ENCODE peak calls at places on chromosomes 12 and 14, in eight cellular contexts. G, V, A, T, F, D, J and I are unnamed samples.
A peak's percentile ranks its signal among the peaks of the same experiment; 100 is the strongest.

GRCh38 chr12:95393191-95393790 is 80.7 kb upstream of the METAP2 start:
- DNase-seq in G (no peak), V (no peak), A (no peak), T (no peak), F (no peak), D (no peak), J (no peak), I (no peak)

GRCh38 chr14:100691395-100692025 is 35.2 kb upstream of the DLK1 start:
- DNase-seq in G (no peak), V (no peak), A (no peak), T (no peak), F (no peak), D (no peak), J (no peak), I (peak; percentile 64)

GRCh38 chr14:67583711-67584644 is 16.1 kb downstream of the PIGH start:
- DNase-seq in G (no peak), V (peak; percentile 52), A (no peak), T (peak; percentile 60), F (peak; percentile 63), D (no peak), J (no peak), I (peak; percentile 62)

GRCh38 chr12:8950702-8951478 is 1.4 kb upstream of the M6PR start:
- DNase-seq in G (no peak), V (no peak), A (peak; percentile 15), T (no peak), F (peak; percentile 12), D (no peak), J (no peak), I (no peak)

GRCh38 chr12:56955631-56956256 is 1.7 kb downstream of the RDH16 start:
- DNase-seq in G (no peak), V (peak; percentile 22), A (no peak), T (no peak), F (peak; percentile 31), D (no peak), J (peak; percentile 80), I (no peak)

GRCh38 chr14:104681689-104682074 is 7.7 kb upstream of the INF2 start:
- DNase-seq in G (peak; percentile 96), V (peak; percentile 81), A (no peak), T (peak; percentile 80), F (peak; percentile 85), D (peak; percentile 92), J (no peak), I (peak; percentile 72)

GRCh38 chr14:90443161-90444076 is 46.6 kb downstream of the CALM1 start:
- DNase-seq in G (no peak), V (no peak), A (no peak), T (no peak), F (no peak), D (no peak), J (no peak), I (no peak)

GRCh38 chr12:47945341-47945728 is 18.1 kb upstream of the TMEM106C start:
- DNase-seq in G (no peak), V (no peak), A (no peak), T (no peak), F (no peak), D (no peak), J (no peak), I (no peak)

GRCh38 chr12:1246637-1247036 is 255.6 kb downstream of the ERC1 start:
- DNase-seq in G (no peak), V (no peak), A (no peak), T (no peak), F (peak; percentile 10), D (no peak), J (no peak), I (no peak)

GRCh38 chr14:80202888-80203562 is 8.3 kb downstream of the DIO2 start:
- DNase-seq in G (no peak), V (no peak), A (no peak), T (no peak), F (no peak), D (no peak), J (no peak), I (peak; percentile 67)

GRCh38 chr14:20606190-20606901 is 15.2 kb upstream of the RNASE12 start:
- DNase-seq in G (no peak), V (peak; percentile 34), A (no peak), T (peak; percentile 72), F (no peak), D (no peak), J (no peak), I (peak; percentile 53)

GRCh38 chr14:55624913-55625312 is 44.9 kb downstream of the KTN1 start:
- DNase-seq in G (no peak), V (no peak), A (no peak), T (no peak), F (peak; percentile 52), D (no peak), J (no peak), I (no peak)

GRCh38 chr12:118302053-118302452 is 70.7 kb downstream of the TAOK3 start:
- DNase-seq in G (no peak), V (peak; percentile 53), A (no peak), T (no peak), F (peak; percentile 38), D (no peak), J (no peak), I (no peak)

GRCh38 chr12:83197483-83197914 is 510.8 kb downstream of the TMTC2 start:
- DNase-seq in G (no peak), V (no peak), A (no peak), T (no peak), F (no peak), D (no peak), J (no peak), I (no peak)

GRCh38 chr14:66601932-66602578 is 94.1 kb downstream of the GPHN start:
- DNase-seq in G (no peak), V (no peak), A (no peak), T (no peak), F (no peak), D (no peak), J (no peak), I (no peak)

GRCh38 chr14:99238234-99238633 is 33.8 kb downstream of the BCL11B start:
- DNase-seq in G (no peak), V (no peak), A (no peak), T (no peak), F (no peak), D (no peak), J (no peak), I (no peak)

GRCh38 chr12:101862245-101862644 is 15.1 kb upstream of the DRAM1 start:
- DNase-seq in G (no peak), V (no peak), A (no peak), T (no peak), F (no peak), D (no peak), J (no peak), I (no peak)

GRCh38 chr12:107464644-107465043 is 221.0 kb upstream of the PWP1 start:
- DNase-seq in G (no peak), V (no peak), A (no peak), T (no peak), F (no peak), D (no peak), J (no peak), I (no peak)

GRCh38 chr12:107458990-107459389 is 226.6 kb upstream of the PWP1 start:
- DNase-seq in G (no peak), V (no peak), A (no peak), T (no peak), F (no peak), D (no peak), J (no peak), I (no peak)

GRCh38 chr12:107459649-107460048 is 225.9 kb upstream of the PWP1 start:
- DNase-seq in G (no peak), V (no peak), A (no peak), T (no peak), F (no peak), D (no peak), J (no peak), I (no peak)

GRCh38 chr12:107461222-107461980 is 224.2 kb upstream of the PWP1 start:
- DNase-seq in G (no peak), V (peak; percentile 91), A (no peak), T (no peak), F (no peak), D (no peak), J (no peak), I (peak; percentile 73)

GRCh38 chr12:107462428-107463332 is 222.9 kb upstream of the PWP1 start:
- DNase-seq in G (no peak), V (no peak), A (no peak), T (no peak), F (no peak), D (no peak), J (no peak), I (no peak)
- H3K4me3 ChIP-seq in G (no peak overlapping the region), V (no peak overlapping the region), A (no peak overlapping the region), T (no peak overlapping the region), F (no peak overlapping the region), D (no peak overlapping the region), J (no peak overlapping the region), I (no peak overlapping the region)

GRCh38 chr12:34297790-34298164 is 275.5 kb downstream of the ALG10 start:
- DNase-seq in G (no peak), V (no peak), A (no peak), T (no peak), F (no peak), D (no peak), J (no peak), I (peak; percentile 0)
- H3K9me3 ChIP-seq in G (no peaks in the 10 kb centered on the region), V (peaks cover 79% of the 10 kb centered on the region), A (no peaks in the 10 kb centered on the region), T (no peaks in the 10 kb centered on the region), F (peaks cover 7% of the 10 kb centered on the region), D (peaks cover 16% of the 10 kb centered on the region), J (no peaks in the 10 kb centered on the region), I (no peaks in the 10 kb centered on the region)

DNA sequence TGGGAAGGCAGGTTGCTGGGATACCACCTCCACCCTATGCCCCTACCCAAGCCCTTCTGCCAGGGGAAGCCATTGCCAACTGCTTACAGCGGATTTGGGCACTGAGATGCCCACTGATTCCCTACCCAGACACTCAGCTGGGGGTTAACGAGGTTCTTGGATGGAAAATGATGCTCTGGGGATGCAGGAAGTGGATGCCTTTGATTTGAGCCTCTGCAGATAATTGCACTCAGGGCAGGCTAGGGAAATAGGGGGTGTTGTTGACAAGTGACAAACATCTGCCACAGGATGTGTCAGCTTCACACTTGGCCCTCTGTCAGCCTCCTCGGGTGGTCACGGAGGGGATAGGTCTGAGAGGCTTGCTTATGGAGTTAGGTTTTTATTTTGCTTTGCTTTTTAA is 57.4 kb downstream of the RPH3A start:
- DNase-seq in G (no peak), V (no peak), A (no peak), T (no peak), F (no peak), D (no peak), J (no peak), I (no peak)
- H3K4me3 ChIP-seq in G (no peak overlapping the region), V (no peak overlapping the region), A (no peak overlapping the region), T (no peak overlapping the region), F (no peak overlapping the region), D (no peak overlapping the region), J (no peak overlapping the region), I (no peak overlapping the region)

GRCh38 chr12:51071663-51072062 is 11.7 kb downstream of the CSRNP2 start:
- DNase-seq in G (no peak), V (peak; percentile 57), A (no peak), T (no peak), F (peak; percentile 40), D (no peak), J (no peak), I (no peak)

GRCh38 chr12:51067229-51067628 is 16.2 kb downstream of the CSRNP2 start:
- DNase-seq in G (no peak), V (no peak), A (no peak), T (no peak), F (no peak), D (no peak), J (no peak), I (no peak)

GRCh38 chr12:51067771-51068170 is 15.6 kb downstream of the CSRNP2 start:
- DNase-seq in G (no peak), V (no peak), A (no peak), T (no peak), F (no peak), D (no peak), J (no peak), I (no peak)

GRCh38 chr12:51065530-51065929 is 17.4 kb downstream of the LETMD1 start:
- DNase-seq in G (no peak), V (no peak), A (no peak), T (no peak), F (no peak), D (no peak), J (no peak), I (no peak)

GRCh38 chr12:51070004-51070403 is 13.4 kb downstream of the CSRNP2 start:
- DNase-seq in G (no peak), V (peak; percentile 49), A (no peak), T (no peak), F (peak; percentile 69), D (no peak), J (no peak), I (no peak)
- H3K9me3 ChIP-seq in G (no peaks in the 10 kb centered on the region), V (no peaks in the 10 kb centered on the region), A (no peaks in the 10 kb centered on the region), T (no peaks in the 10 kb centered on the region), F (no peaks in the 10 kb centered on the region), D (no peaks in the 10 kb centered on the region), J (no peaks in the 10 kb centered on the region), I (no peaks in the 10 kb centered on the region)